ENCODE peak calls at places on chromosomes 4 and X, in eight cellular contexts. One of them, this sample, is unnamed. For H3K4me1, the result is how much of the 10 kb centered on the place peaks cover.

GRCh38 chrX:73916931-73917657 is 354.1 kb downstream of the CHIC1 start:
- DNase-seq in aorta: no peak
- DNase-seq in heart right ventricle: no peak
- DNase-seq in ovary: no peak
- DNase-seq in sigmoid colon: no peak
- DNase-seq in Panc1: no peak
- DNase-seq in esophagus squamous epithelium: no peak
- DNase-seq in IMR-90: peak
- DNase-seq in this sample: no peak

GRCh38 chr4:184590196-184590595 is 59.1 kb downstream of the CASP3 start:
- DNase-seq in aorta: no peak
- DNase-seq in heart right ventricle: no peak
- DNase-seq in ovary: no peak
- DNase-seq in sigmoid colon: no peak
- DNase-seq in Panc1: no peak
- DNase-seq in esophagus squamous epithelium: no peak
- DNase-seq in IMR-90: no peak
- DNase-seq in this sample: no peak

GRCh38 chr4:148376151-148376550 is 66.1 kb downstream of the NR3C2 start:
- DNase-seq in aorta: no peak
- DNase-seq in heart right ventricle: no peak
- DNase-seq in ovary: peak
- DNase-seq in sigmoid colon: peak
- DNase-seq in Panc1: no peak
- DNase-seq in esophagus squamous epithelium: no peak
- DNase-seq in IMR-90: peak
- DNase-seq in this sample: peak

GRCh38 chrX:31331928-31332327 is 260.1 kb upstream of the FTHL17 start:
- DNase-seq in aorta: no peak
- DNase-seq in heart right ventricle: no peak
- DNase-seq in ovary: no peak
- DNase-seq in sigmoid colon: no peak
- DNase-seq in Panc1: no peak
- DNase-seq in esophagus squamous epithelium: no peak
- DNase-seq in IMR-90: no peak
- DNase-seq in this sample: no peak

GRCh38 chr4:3484057-3484973 is 21.2 kb downstream of the DOK7 start:
- DNase-seq in aorta: peak
- DNase-seq in heart right ventricle: peak
- DNase-seq in ovary: no peak
- DNase-seq in sigmoid colon: no peak
- DNase-seq in Panc1: no peak
- DNase-seq in esophagus squamous epithelium: no peak
- DNase-seq in IMR-90: no peak
- DNase-seq in this sample: no peak

GRCh38 chr4:189305500-189305899 is 635.2 kb upstream of the FRG1 start:
- DNase-seq in aorta: no peak
- DNase-seq in heart right ventricle: no peak
- DNase-seq in ovary: no peak
- DNase-seq in sigmoid colon: no peak
- DNase-seq in Panc1: no peak
- DNase-seq in esophagus squamous epithelium: no peak
- DNase-seq in IMR-90: no peak
- DNase-seq in this sample: no peak

GRCh38 chrX:13489451-13489850 is 80.0 kb upstream of the EGFL6 start:
- DNase-seq in aorta: peak
- DNase-seq in heart right ventricle: peak
- DNase-seq in ovary: no peak
- DNase-seq in sigmoid colon: peak
- DNase-seq in Panc1: no peak
- DNase-seq in esophagus squamous epithelium: no peak
- DNase-seq in IMR-90: peak
- DNase-seq in this sample: no peak

GRCh38 chr4:89413518-89413917 is 105.9 kb upstream of the GPRIN3 start:
- DNase-seq in aorta: no peak
- DNase-seq in heart right ventricle: no peak
- DNase-seq in ovary: no peak
- DNase-seq in sigmoid colon: no peak
- DNase-seq in Panc1: no peak
- DNase-seq in esophagus squamous epithelium: no peak
- DNase-seq in IMR-90: no peak
- DNase-seq in this sample: no peak

GRCh38 chr4:97656034-97656720 is 487.1 kb downstream of the STPG2 start:
- DNase-seq in aorta: no peak
- DNase-seq in heart right ventricle: no peak
- DNase-seq in ovary: no peak
- DNase-seq in sigmoid colon: no peak
- DNase-seq in Panc1: no peak
- DNase-seq in esophagus squamous epithelium: no peak
- DNase-seq in IMR-90: no peak
- DNase-seq in this sample: no peak

GRCh38 chr4:88900432-88900831 is 156.6 kb downstream of the FAM13A start:
- DNase-seq in aorta: no peak
- DNase-seq in heart right ventricle: no peak
- DNase-seq in ovary: no peak
- DNase-seq in sigmoid colon: no peak
- DNase-seq in Panc1: no peak
- DNase-seq in esophagus squamous epithelium: no peak
- DNase-seq in IMR-90: peak
- DNase-seq in this sample: no peak

GRCh38 chrX:130799393-130799792 is 103.6 kb downstream of the ENOX2 start:
- DNase-seq in aorta: no peak
- DNase-seq in heart right ventricle: no peak
- DNase-seq in ovary: no peak
- DNase-seq in sigmoid colon: no peak
- DNase-seq in Panc1: no peak
- DNase-seq in esophagus squamous epithelium: no peak
- DNase-seq in IMR-90: peak
- DNase-seq in this sample: no peak

GRCh38 chrX:38275615-38276014 is 51.7 kb downstream of the RPGR start:
- DNase-seq in aorta: no peak
- DNase-seq in heart right ventricle: no peak
- DNase-seq in ovary: no peak
- DNase-seq in sigmoid colon: no peak
- DNase-seq in Panc1: peak
- DNase-seq in esophagus squamous epithelium: no peak
- DNase-seq in IMR-90: peak
- DNase-seq in this sample: no peak

DNA sequence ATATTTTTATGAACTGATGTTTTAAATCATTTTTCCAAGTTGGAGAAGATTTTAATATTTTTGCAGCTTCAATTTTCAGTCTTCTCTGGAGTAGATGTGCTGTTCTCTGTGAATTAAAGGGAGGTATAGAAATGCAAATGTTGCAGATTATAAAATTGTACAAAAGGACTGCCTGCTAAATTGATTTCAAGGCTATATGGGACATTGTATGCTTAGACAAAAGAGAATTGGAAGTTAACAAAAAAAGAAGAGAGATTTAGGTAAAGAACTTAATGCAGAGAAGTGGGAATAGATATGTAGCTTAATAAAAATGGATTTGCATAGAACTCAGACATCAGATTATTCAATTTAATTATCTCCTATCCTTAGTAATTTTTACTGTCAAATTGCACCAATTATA is 403.3 kb downstream of the ZIC3 start:
- DNase-seq in aorta: no peak
- DNase-seq in heart right ventricle: no peak
- DNase-seq in ovary: no peak
- DNase-seq in sigmoid colon: no peak
- DNase-seq in Panc1: no peak
- DNase-seq in esophagus squamous epithelium: no peak
- DNase-seq in IMR-90: no peak
- DNase-seq in this sample: no peak
- H3K4me3 ChIP-seq in aorta: no peak
- H3K4me3 ChIP-seq in heart right ventricle: no peak
- H3K4me3 ChIP-seq in ovary: no peak
- H3K4me3 ChIP-seq in sigmoid colon: no peak
- H3K4me3 ChIP-seq in Panc1: no peak
- H3K4me3 ChIP-seq in esophagus squamous epithelium: no peak
- H3K4me3 ChIP-seq in IMR-90: no peak
- H3K4me3 ChIP-seq in this sample: no peak

GRCh38 chrX:39752820-39753219 is 344.9 kb downstream of the BCOR start:
- DNase-seq in aorta: no peak
- DNase-seq in heart right ventricle: no peak
- DNase-seq in ovary: peak
- DNase-seq in sigmoid colon: no peak
- DNase-seq in Panc1: no peak
- DNase-seq in esophagus squamous epithelium: no peak
- DNase-seq in IMR-90: peak
- DNase-seq in this sample: no peak

GRCh38 chrX:39753296-39753996 is 344.3 kb downstream of the BCOR start:
- DNase-seq in aorta: no peak
- DNase-seq in heart right ventricle: no peak
- DNase-seq in ovary: no peak
- DNase-seq in sigmoid colon: no peak
- DNase-seq in Panc1: no peak
- DNase-seq in esophagus squamous epithelium: no peak
- DNase-seq in IMR-90: peak
- DNase-seq in this sample: no peak

GRCh38 chrX:39756086-39756883 is 341.5 kb downstream of the BCOR start:
- DNase-seq in aorta: no peak
- DNase-seq in heart right ventricle: no peak
- DNase-seq in ovary: no peak
- DNase-seq in sigmoid colon: peak
- DNase-seq in Panc1: no peak
- DNase-seq in esophagus squamous epithelium: no peak
- DNase-seq in IMR-90: no peak
- DNase-seq in this sample: no peak

GRCh38 chrX:39757971-39758370 is 339.8 kb downstream of the BCOR start:
- DNase-seq in aorta: no peak
- DNase-seq in heart right ventricle: no peak
- DNase-seq in ovary: no peak
- DNase-seq in sigmoid colon: no peak
- DNase-seq in Panc1: no peak
- DNase-seq in esophagus squamous epithelium: no peak
- DNase-seq in IMR-90: peak
- DNase-seq in this sample: no peak

DNA sequence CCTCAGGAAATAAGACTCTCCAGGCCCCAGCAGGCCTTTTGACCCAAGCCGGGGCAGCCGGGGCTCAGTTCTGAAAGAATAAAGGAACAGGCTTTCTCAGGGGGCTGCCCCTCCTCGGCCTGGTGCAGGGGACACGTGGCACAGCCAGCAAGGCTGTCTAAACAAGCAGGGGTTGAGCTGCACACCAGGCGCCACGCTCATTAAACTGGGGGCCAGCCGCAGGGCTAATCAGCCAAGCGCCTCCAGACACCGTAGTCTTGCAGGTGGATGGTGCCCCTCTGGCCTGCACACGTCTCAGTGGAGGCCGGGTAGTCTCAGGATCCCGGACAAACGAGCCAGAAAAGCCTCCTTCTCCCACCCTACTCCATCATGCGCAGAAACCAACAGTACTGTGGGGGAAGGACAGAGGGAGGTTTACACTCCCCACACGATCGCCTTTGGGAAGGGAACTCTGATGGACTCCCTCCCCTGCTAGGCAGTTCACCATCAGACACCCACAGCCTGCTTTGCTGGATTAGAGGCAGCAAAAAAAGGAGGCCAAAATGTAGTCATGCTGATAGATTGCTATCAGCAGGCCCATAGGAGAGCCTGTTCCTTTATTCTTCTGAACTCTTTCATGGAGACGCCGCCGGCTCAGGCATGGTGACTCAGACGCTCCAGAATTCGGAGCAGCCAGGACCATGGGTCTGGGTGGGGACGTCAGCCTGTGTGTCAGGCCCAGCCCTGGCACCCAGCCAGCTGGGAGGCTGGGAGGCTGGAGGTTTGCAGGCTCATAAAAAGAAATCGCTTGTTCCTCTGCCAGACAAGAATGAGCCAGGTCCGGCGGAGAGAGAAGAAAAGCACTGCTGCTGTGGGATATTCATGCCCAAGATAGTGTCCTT is 342.4 kb downstream of the BCOR start:
- DNase-seq in aorta: peak
- DNase-seq in heart right ventricle: peak
- DNase-seq in ovary: peak
- DNase-seq in sigmoid colon: peak
- DNase-seq in Panc1: no peak
- DNase-seq in esophagus squamous epithelium: no peak
- DNase-seq in IMR-90: peak
- DNase-seq in this sample: no peak
- H3K4me1 ChIP-seq in aorta: under half
- H3K4me1 ChIP-seq in heart right ventricle: under half
- H3K4me1 ChIP-seq in ovary: under half
- H3K4me1 ChIP-seq in sigmoid colon: under half
- H3K4me1 ChIP-seq in Panc1: under half
- H3K4me1 ChIP-seq in esophagus squamous epithelium: under half
- H3K4me1 ChIP-seq in IMR-90: under half
- H3K4me1 ChIP-seq in this sample: under half

DNA sequence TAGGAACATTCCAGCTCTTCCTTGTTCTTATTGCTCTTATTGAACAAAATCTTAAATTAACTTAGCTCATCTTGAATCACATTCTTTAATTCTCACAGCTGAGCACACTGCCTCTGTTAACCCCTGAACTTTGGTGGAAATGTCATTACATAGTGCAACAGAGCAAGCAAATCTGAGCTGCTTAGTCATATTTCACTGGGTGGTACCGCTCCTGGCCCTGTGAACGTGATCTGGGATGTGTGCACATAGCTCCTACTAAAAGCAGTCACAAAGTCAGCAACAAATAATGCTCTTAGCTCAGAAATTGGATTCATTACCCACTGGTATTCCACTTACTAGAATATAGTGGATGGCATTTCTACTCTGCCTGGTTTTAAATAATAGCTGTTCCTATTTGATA is 27.9 kb downstream of the ARHGEF6 start:
- DNase-seq in aorta: no peak
- DNase-seq in heart right ventricle: no peak
- DNase-seq in ovary: no peak
- DNase-seq in sigmoid colon: no peak
- DNase-seq in Panc1: no peak
- DNase-seq in esophagus squamous epithelium: no peak
- DNase-seq in IMR-90: peak
- DNase-seq in this sample: no peak
- H3K27ac ChIP-seq in aorta: no peak
- H3K27ac ChIP-seq in heart right ventricle: peak
- H3K27ac ChIP-seq in ovary: no peak
- H3K27ac ChIP-seq in sigmoid colon: no peak
- H3K27ac ChIP-seq in Panc1: no peak
- H3K27ac ChIP-seq in esophagus squamous epithelium: no peak
- H3K27ac ChIP-seq in IMR-90: no peak
- H3K27ac ChIP-seq in this sample: no peak

GRCh38 chrX:118497180-118497814 is 1.7 kb downstream of the DOCK11 start:
- DNase-seq in aorta: no peak
- DNase-seq in heart right ventricle: no peak
- DNase-seq in ovary: no peak
- DNase-seq in sigmoid colon: no peak
- DNase-seq in Panc1: no peak
- DNase-seq in esophagus squamous epithelium: no peak
- DNase-seq in IMR-90: no peak
- DNase-seq in this sample: peak
- H3K4me3 ChIP-seq in aorta: peak
- H3K4me3 ChIP-seq in heart right ventricle: no peak
- H3K4me3 ChIP-seq in ovary: no peak
- H3K4me3 ChIP-seq in sigmoid colon: peak
- H3K4me3 ChIP-seq in Panc1: peak
- H3K4me3 ChIP-seq in esophagus squamous epithelium: peak
- H3K4me3 ChIP-seq in IMR-90: peak
- H3K4me3 ChIP-seq in this sample: peak

This sample was measured in naive thymus-derived CD4-positive, alpha-beta T cell.